ENCODE peak calls at places on chromosomes 3 and 15, in six cellular contexts. F is neuronal stem cell, Z is H1, T is IMR-90, V is H9, O is mesenchymal stem cell. E is an unnamed sample.
A peak's percentile ranks its signal among the peaks of the same experiment; 100 is the strongest.

GRCh38 chr3:156135921-156136655 is 15.7 kb downstream of the KCNAB1 start:
- DNase-seq in F (no peak), O (no peak), T (no peak), V (no peak), Z (no peak), E (peak; percentile 10)

GRCh38 chr3:27485853-27486252 is 1.7 kb upstream of the SLC4A7 start:
- DNase-seq in F (peak; percentile 29), T (no peak), V (no peak), Z (no peak), O (no peak), E (no peak)

GRCh38 chr15:70047386-70048195 is 50.1 kb downstream of the TLE3 start:
- DNase-seq in T (peak; percentile 18), Z (no peak), F (no peak), O (no peak), V (no peak), E (no peak)

GRCh38 chr15:79195802-79196201 is 86.7 kb upstream of the ANKRD34C start:
- DNase-seq in O (no peak), Z (peak; percentile 76), F (no peak), V (no peak), T (no peak), E (no peak)

GRCh38 chr3:99515-99914 is 97.0 kb upstream of the CHL1 start:
- DNase-seq in V (no peak), O (no peak), F (no peak), T (no peak), Z (no peak), E (no peak)

GRCh38 chr3:186950402-186951093 is 20.2 kb downstream of the ST6GAL1 start:
- DNase-seq in O (no peak), Z (no peak), V (no peak), F (no peak), T (no peak), E (no peak)

GRCh38 chr3:127256872-127257271 is 31.0 kb downstream of the PRR20G start:
- DNase-seq in F (no peak), T (no peak), O (no peak), Z (no peak), V (no peak), E (no peak)

GRCh38 chr3:185250247-185250646 is 3.6 kb downstream of the EHHADH start:
- DNase-seq in Z (no peak), F (no peak), O (no peak), T (peak; percentile 4), V (no peak), E (peak; percentile 51)

GRCh38 chr3:16609927-16610580 is 4.8 kb upstream of the DAZL start:
- DNase-seq in F (no peak), V (no peak), O (no peak), Z (no peak), T (no peak), E (no peak)

GRCh38 chr15:68655686-68656437 is 77.1 kb downstream of the CORO2B start:
- DNase-seq in T (no peak), O (no peak), V (no peak), F (no peak), Z (no peak), E (peak; percentile 49)

GRCh38 chr3:162082516-162082915 is 585.9 kb downstream of the OTOL1 start:
- DNase-seq in Z (no peak), T (no peak), V (no peak), O (peak; percentile 8), F (no peak), E (peak; percentile 10)

GRCh38 chr15:43104426-43104825 is 1.4 kb downstream of the UBR1 start:
- DNase-seq in Z (no peak), O (no peak), T (peak; percentile 9), F (no peak), V (no peak), E (peak; percentile 78)

GRCh38 chr3:8204846-8205624 is 296.6 kb upstream of the LMCD1 start:
- DNase-seq in O (peak; percentile 77), F (no peak), T (no peak), V (no peak), Z (no peak), E (no peak)

DNA sequence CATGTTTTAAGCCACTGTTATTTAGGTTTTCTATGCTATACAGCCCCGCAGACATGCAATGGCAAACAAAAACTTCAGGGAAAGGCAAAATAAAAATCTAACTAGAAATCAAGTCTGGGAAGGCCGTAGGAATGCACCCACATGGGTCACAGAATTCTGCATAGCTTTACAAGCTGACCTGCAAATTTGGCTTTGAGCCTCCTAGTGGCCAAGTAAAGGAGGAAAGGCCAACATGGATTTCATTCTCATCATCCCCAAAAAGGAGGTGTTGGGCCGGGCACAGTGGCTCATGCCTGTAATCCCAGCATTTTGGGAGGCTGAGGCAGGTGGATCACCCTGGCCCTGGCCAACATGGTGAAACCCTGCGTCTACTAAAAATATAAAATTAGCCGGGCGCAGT is 124.3 kb downstream of the FBLN2 start:
- DNase-seq in Z (no peak), V (no peak), F (no peak), T (no peak), O (no peak), E (peak; percentile 43)
- H3K27me3 ChIP-seq in Z (no peaks in the 10 kb centered on the region), V (no peaks in the 10 kb centered on the region), F (no peaks in the 10 kb centered on the region), T (no peaks in the 10 kb centered on the region), O (peaks cover 73% of the 10 kb centered on the region), E (no peaks in the 10 kb centered on the region)

DNA sequence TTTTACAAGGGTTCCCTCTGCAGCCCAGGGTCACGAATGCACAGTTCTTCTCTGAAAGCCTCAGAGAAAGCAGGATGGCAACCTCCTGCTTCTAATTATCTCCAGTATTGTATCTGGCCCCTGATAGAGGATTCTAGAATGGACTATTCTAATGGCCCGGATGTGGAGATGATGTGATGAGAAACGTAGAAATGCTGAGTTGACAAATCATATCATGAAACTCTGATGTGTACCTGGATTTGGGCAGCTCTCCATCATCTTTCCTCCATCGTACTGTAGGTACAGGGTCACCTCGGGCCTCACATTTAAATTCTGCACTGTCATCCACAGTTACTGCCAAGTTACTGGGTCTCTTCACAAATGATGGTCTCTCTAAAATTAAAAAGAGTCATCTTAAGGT is 1050.8 kb downstream of the ROBO1 start:
- DNase-seq in T (no peak), V (no peak), F (no peak), Z (no peak), O (no peak), E (no peak)
- H2BK15ac ChIP-seq in T (no peak overlapping the region), V (no peak overlapping the region), F (no peak overlapping the region), Z (no peak overlapping the region), O (no peak overlapping the region), E (no peak overlapping the region)

GRCh38 chr3:36543276-36543997 is 163.1 kb downstream of the STAC start:
- DNase-seq in T (no peak), V (no peak), F (no peak), O (no peak), Z (no peak), E (no peak)
- H3K18ac ChIP-seq in T (no peak overlapping the region), V (no peak overlapping the region), F (no peak overlapping the region), O (no peak overlapping the region), Z (no peak overlapping the region), E (no peak overlapping the region)

GRCh38 chr3:46205286-46205960 is 2.7 kb downstream of the CCR1 start:
- DNase-seq in V (no peak), O (no peak), F (no peak), Z (no peak), T (no peak), E (no peak)

GRCh38 chr3:46206284-46206683 is 1.8 kb downstream of the CCR1 start:
- DNase-seq in Z (no peak), V (no peak), T (no peak), F (no peak), O (no peak), E (no peak)

GRCh38 chr3:46202476-46202875 is 5.6 kb downstream of the CCR1 start:
- DNase-seq in Z (no peak), V (no peak), O (no peak), T (no peak), F (no peak), E (no peak)

GRCh38 chr3:46200211-46200610 is 7.9 kb downstream of the CCR1 start:
- DNase-seq in V (no peak), Z (no peak), T (no peak), F (no peak), O (no peak), E (no peak)

GRCh38 chr3:46203681-46204080 is 4.4 kb downstream of the CCR1 start:
- DNase-seq in O (no peak), Z (no peak), F (no peak), T (no peak), V (no peak), E (no peak)
- H3K27me3 ChIP-seq in O (no peaks in the 10 kb centered on the region), Z (no peaks in the 10 kb centered on the region), F (no peaks in the 10 kb centered on the region), T (peaks cover 24% of the 10 kb centered on the region), V (no peaks in the 10 kb centered on the region), E (no peaks in the 10 kb centered on the region)

GRCh38 chr3:132406587-132406986 is 10.7 kb upstream of the DNAJC13 start:
- DNase-seq in V (no peak), T (no peak), O (no peak), F (no peak), Z (no peak), E (no peak)

GRCh38 chr3:132407025-132407424 is 10.3 kb upstream of the DNAJC13 start:
- DNase-seq in O (no peak), T (no peak), Z (no peak), V (no peak), F (no peak), E (no peak)

GRCh38 chr3:132405188-132405587 is 12.1 kb upstream of the DNAJC13 start:
- DNase-seq in Z (no peak), V (no peak), O (no peak), F (no peak), T (no peak), E (no peak)

GRCh38 chr3:132405609-132406299 is 11.5 kb upstream of the DNAJC13 start:
- DNase-seq in T (no peak), F (no peak), Z (no peak), V (no peak), O (no peak), E (no peak)

GRCh38 chr3:132404276-132404675 is 13.0 kb upstream of the DNAJC13 start:
- DNase-seq in Z (no peak), V (no peak), F (no peak), O (peak; percentile 15), T (no peak), E (no peak)
- H2BK15ac ChIP-seq in Z (no peak overlapping the region), V (no peak overlapping the region), F (no peak overlapping the region), O (no peak overlapping the region), T (no peak overlapping the region), E (no peak overlapping the region)

GRCh38 chr15:63800739-63801138 is 33.0 kb downstream of the HERC1 start:
- DNase-seq in F (no peak), V (no peak), O (no peak), T (no peak), Z (no peak), E (no peak)
- H3K18ac ChIP-seq in F (no peak overlapping the region), V (no peak overlapping the region), O (no peak overlapping the region), T (no peak overlapping the region), Z (no peak overlapping the region), E (no peak overlapping the region)

DNA sequence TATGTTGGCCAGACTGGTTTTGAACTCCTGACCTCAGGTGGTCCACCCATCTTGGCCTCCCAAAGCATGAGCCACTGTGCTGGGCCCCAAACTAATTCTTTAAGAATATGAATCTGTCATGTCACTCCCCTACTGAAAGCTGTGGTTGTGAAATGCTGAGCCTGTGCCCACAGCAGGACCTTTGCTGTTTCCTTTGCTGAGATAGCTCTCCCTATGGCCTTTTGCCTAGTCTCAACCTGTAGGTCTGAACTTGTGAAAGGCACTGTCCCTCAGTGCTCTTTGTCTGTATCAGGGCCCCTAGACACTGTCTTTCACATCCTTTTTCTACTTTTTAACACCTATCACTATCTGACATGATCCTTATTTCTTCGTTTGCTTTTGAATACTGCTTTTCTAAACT is 62.7 kb upstream of the CCR4 start:
- DNase-seq in Z (no peak), T (no peak), F (no peak), O (no peak), V (no peak), E (no peak)
- H3K27me3 ChIP-seq in Z (no peaks in the 10 kb centered on the region), T (peaks cover 31% of the 10 kb centered on the region), F (no peaks in the 10 kb centered on the region), O (peaks cover 44% of the 10 kb centered on the region), V (no peaks in the 10 kb centered on the region), E (no peaks in the 10 kb centered on the region)

E was measured in mesendoderm.